ENCODE peak calls at places on chromosomes 4 and X, in eight cellular contexts. D, H, U, P, M, Z, X and E are unnamed samples. For H3K4me1, the result is how much of the 10 kb centered on the place peaks cover.

GRCh38 chrX:129759576-129760061 is 20.1 kb upstream of the SASH3 start:
- DNase-seq in M (peak), D (no peak), P (no peak), Z (peak), H (peak), X (no peak), U (peak), E (peak)

GRCh38 chrX:103464071-103464773 is 55.1 kb downstream of the RAB40A start:
- DNase-seq in Z (peak), M (peak), D (peak), X (peak), P (peak), H (peak), U (no peak), E (no peak)

GRCh38 chr4:79141530-79141929 is 184.3 kb downstream of the NAA11 start:
- DNase-seq in D (no peak), H (peak), M (no peak), U (no peak), X (peak), P (no peak), Z (peak), E (no peak)

GRCh38 chrX:12798601-12799000 is 7.4 kb downstream of the PRPS2 start:
- DNase-seq in P (no peak), U (no peak), D (no peak), X (no peak), Z (no peak), H (no peak), M (no peak), E (no peak)

GRCh38 chr4:148441624-148441985 is 609 bp downstream of the NR3C2 start:
- DNase-seq in X (no peak), P (peak), H (peak), U (no peak), M (no peak), Z (no peak), D (no peak), E (no peak)

GRCh38 chrX:48676893-48677270 is 6.7 kb upstream of the WAS start:
- DNase-seq in H (peak), P (no peak), D (no peak), Z (no peak), U (no peak), M (peak), X (no peak), E (no peak)

GRCh38 chr4:81314897-81315470 is 100.0 kb upstream of the PRKG2 start:
- DNase-seq in H (no peak), U (no peak), D (no peak), P (no peak), Z (no peak), X (no peak), M (no peak), E (no peak)

GRCh38 chr4:76850010-76850441 is 47.9 kb downstream of the SOWAHB start:
- DNase-seq in D (peak), X (peak), P (no peak), Z (no peak), H (no peak), M (no peak), U (no peak), E (no peak)

GRCh38 chr4:144906181-144906895 is 191.7 kb downstream of the ANAPC10 start:
- DNase-seq in Z (no peak), M (no peak), X (no peak), D (no peak), P (no peak), H (no peak), U (no peak), E (no peak)

GRCh38 chr4:70654605-70655011 is 11.7 kb downstream of the JCHAIN start:
- DNase-seq in X (no peak), U (no peak), P (no peak), Z (peak), D (no peak), M (no peak), H (no peak), E (no peak)

DNA sequence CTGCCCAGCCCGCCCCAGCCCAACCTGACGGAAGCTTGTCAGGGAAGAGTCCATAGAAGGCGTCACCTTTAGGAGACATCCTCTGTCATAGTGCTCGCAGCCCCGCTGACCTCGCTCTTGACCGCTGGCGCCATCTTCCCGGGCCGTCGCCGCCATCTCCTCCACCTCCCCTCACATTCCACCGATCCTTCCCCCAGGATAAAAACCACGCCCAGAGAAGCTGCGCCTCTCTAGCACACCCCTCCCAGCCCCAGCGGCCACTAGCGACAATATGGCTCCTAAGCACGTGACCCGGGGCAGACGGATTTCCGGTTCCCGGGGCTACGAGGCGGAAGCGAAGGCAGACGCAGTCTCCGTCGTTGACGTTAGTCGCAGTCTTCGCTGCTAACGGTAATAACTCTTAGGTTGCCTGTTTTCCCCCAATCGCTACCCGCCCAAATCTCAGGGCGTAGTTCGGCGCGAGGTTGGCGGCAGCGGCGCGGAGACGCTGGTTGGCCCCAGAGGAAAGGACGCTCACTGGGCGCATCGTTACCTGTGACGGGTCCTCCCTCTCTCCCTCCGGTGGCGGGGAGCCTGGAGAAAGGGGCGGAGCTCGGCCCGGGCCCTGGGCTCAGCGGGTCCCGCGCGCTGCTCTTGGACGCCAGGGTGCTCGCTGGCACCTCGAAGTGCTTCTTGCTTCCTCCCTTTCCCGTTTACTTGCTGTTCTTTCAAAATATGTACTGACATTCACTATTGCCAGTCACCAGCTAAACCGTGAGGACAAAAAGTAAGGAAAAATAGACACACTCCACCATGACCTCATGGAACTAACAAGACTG is at the start of the genes RCHY1 and THAP6:
- DNase-seq in X (peak), H (peak), U (peak), D (peak), P (peak), Z (peak), M (peak), E (peak)
- H3K4me1 ChIP-seq in X (under half), H (under half), U (under half), D (under half), P (under half), Z (under half), M (half or more), E (under half)

GRCh38 chr4:3079694-3080123 is 5.2 kb downstream of the HTT start:
- DNase-seq in H (no peak), D (no peak), X (no peak), P (no peak), U (peak), Z (peak), M (no peak), E (no peak)
- TF ChIP-seq POLR2AphosphoS5 in H (no peak), D (no peak), X (no peak), P (no peak), U (no peak), Z (peak), M (no peak), E (no peak)

GRCh38 chr4:105149771-105150170 is 3.1 kb downstream of the TET2 start:
- DNase-seq in U (no peak), H (no peak), Z (no peak), M (no peak), P (no peak), D (no peak), X (no peak), E (no peak)

GRCh38 chr4:105146286-105147219 is at the start of gene TET2:
- DNase-seq in H (peak), U (peak), M (peak), D (peak), P (peak), Z (peak), X (peak), E (peak)

GRCh38 chr4:105147226-105148151 is 813 bp downstream of the TET2 start:
- DNase-seq in D (no peak), X (peak), P (peak), Z (peak), M (peak), U (peak), H (peak), E (peak)

GRCh38 chr4:105153749-105154148 is 7.1 kb downstream of the TET2 start:
- DNase-seq in X (no peak), U (no peak), H (no peak), P (no peak), Z (no peak), D (no peak), M (no peak), E (no peak)

DNA sequence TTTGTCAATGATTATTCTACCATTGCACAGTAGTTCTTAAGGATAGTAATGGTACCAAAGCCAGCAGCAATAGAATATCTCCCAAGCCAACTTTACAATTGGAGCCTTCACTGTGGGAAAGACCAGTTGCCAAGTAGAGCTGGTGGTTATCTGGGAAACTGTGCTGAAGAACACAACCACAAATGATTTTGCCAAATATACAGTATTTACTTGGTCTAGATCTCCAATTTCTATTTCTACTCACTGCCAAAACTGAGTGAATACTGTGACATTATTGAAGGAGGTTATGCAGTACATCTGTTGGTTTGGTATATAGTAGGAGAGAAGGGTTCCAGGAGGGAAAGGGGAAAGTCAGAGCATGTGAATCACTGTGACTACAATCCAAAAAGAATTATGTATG is 3.8 kb downstream of the TET2 start:
- DNase-seq in X (no peak), U (no peak), H (no peak), M (no peak), Z (no peak), P (no peak), D (no peak), E (no peak)
- H3K4me1 ChIP-seq in X (under half), U (under half), H (under half), M (under half), Z (under half), P (under half), D (under half), E (under half)

GRCh38 chr4:103757631-103758030 is 37.8 kb upstream of the TACR3 start:
- DNase-seq in M (no peak), U (no peak), H (no peak), Z (no peak), P (no peak), X (no peak), D (no peak), E (no peak)
- TF ChIP-seq POLR2AphosphoS5 in M (no peak), U (no peak), H (no peak), Z (no peak), P (no peak), X (no peak), D (no peak), E (no peak)

DNA sequence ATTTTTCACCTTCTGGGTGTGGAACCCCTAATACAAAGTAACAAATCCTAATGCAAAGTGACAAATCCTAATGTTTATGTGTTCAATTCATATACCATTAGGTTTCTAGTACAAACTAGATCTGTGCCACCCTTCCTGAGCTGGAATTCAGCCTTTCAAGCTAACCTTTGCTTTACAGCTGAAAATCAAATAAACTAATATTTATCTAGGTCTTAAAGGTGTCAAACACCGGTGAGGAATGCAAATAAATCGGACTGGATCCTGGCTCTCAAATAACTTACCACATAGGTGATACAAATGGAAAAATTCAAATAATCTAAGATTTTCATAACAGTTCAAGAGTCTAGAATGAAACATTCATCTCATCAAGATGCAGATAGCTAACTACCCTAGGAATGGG is 11.6 kb downstream of the IRF2 start:
- DNase-seq in X (peak), D (no peak), H (no peak), Z (no peak), M (no peak), P (no peak), U (no peak), E (no peak)
- H3K4me1 ChIP-seq in X (under half), D (under half), H (under half), Z (under half), M (under half), P (under half), U (under half), E (under half)

GRCh38 chr4:87026795-87027495 is 92.1 kb downstream of the AFF1 start:
- DNase-seq in Z (no peak), M (no peak), P (no peak), X (no peak), H (no peak), D (no peak), U (no peak), E (no peak)
- TF ChIP-seq POLR2AphosphoS5 in Z (no peak), M (no peak), P (no peak), X (no peak), H (no peak), D (no peak), U (no peak), E (no peak)

GRCh38 chr4:87580057-87580456 is 28.3 kb upstream of the DSPP start:
- DNase-seq in P (peak), Z (no peak), U (no peak), D (no peak), X (no peak), M (no peak), H (no peak), E (no peak)
- H3K4me1 ChIP-seq in P (under half), Z (under half), U (under half), D (under half), X (under half), M (under half), H (under half), E (under half)

GRCh38 chr4:1998296-1998695 is 10.5 kb downstream of the NELFA start:
- DNase-seq in D (no peak), U (no peak), H (no peak), X (no peak), P (no peak), M (no peak), Z (no peak), E (no peak)
- TF ChIP-seq POLR2AphosphoS5 in D (no peak), U (no peak), H (no peak), X (no peak), P (no peak), M (no peak), Z (no peak), E (no peak)

GRCh38 chr4:119281374-119281773 is 40.6 kb downstream of the FABP2 start:
- DNase-seq in X (no peak), D (no peak), P (no peak), U (no peak), M (no peak), H (no peak), Z (no peak), E (no peak)

GRCh38 chr4:119289313-119289712 is 32.6 kb downstream of the FABP2 start:
- DNase-seq in P (no peak), H (no peak), U (no peak), M (no peak), Z (no peak), X (no peak), D (no peak), E (no peak)

GRCh38 chr4:119290598-119290997 is 31.3 kb downstream of the FABP2 start:
- DNase-seq in X (peak), U (no peak), Z (no peak), D (no peak), H (no peak), P (no peak), M (no peak), E (no peak)

GRCh38 chr4:119286377-119287002 is 35.4 kb downstream of the FABP2 start:
- DNase-seq in D (peak), U (no peak), H (peak), X (peak), P (peak), M (no peak), Z (no peak), E (no peak)

DNA sequence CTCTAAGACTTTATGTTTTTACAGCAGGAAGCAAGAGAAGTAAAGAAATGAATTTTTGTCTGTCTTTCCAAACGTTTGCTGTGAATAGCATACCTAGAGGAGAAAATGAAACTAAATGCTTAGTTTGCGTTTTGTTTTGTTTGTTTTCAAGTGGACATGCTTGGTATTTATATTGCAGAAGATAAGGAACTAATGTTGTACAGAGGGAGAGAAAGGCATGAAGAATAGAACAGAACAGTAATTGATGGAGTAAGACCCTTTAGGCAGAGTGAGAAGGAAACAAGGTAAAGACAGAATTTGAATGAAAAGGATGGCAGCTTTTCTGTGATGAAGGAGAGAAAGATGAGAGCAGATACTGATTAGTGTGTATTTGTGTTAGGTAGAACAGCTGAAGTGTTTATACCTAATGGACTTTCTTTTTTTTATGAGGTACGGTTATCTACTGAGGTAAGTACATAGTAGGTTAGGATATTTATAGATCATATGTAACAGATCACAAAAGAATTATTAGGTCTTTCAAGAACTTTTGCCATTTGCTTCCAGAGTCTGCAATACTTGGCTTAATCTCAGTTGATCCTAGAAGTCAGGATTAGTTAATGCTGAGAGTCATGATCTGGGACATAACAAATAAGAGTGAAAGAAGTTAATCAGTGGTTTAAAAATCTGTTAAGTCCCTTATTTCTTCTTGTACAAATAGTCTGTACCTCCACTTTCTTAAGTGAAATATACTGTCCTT is 36.9 kb downstream of the FABP2 start:
- DNase-seq in P (no peak), X (no peak), M (no peak), U (no peak), Z (no peak), D (no peak), H (no peak), E (no peak)
- H3K4me1 ChIP-seq in P (under half), X (under half), M (under half), U (under half), Z (under half), D (under half), H (under half), E (under half)